ENCODE peak calls at places on chromosomes 6 and 20, in ten cellular contexts. One of them, this sample, is unnamed.

GRCh38 chr20:7155282-7155681 is 387.8 kb downstream of the BMP2 start:
- DNase-seq in HFFc6: no peak
- DNase-seq in SK-N-DZ: no peak
- DNase-seq in stimulated activated CD8-positive, alpha-beta memory T cell treated with anti-CD3 and anti-CD28 coated beads, Interleukin-2, amount 100 ng/mL, for 1 hour: no peak
- DNase-seq in CD8-positive, alpha-beta T cell: no peak
- DNase-seq in thoracic aorta: no peak
- DNase-seq in stimulated activated CD4-positive, alpha-beta T cell treated with anti-CD3 and anti-CD28 coated beads, Interleukin-15, amount 100 ng/mL, for 1 hour: no peak
- DNase-seq in AG08395: no peak
- DNase-seq in left lobe of liver: no peak
- DNase-seq in nucleus accumbens: no peak
- DNase-seq in this sample: no peak

GRCh38 chr6:44940367-44940766 is 387.8 kb upstream of the RUNX2 start:
- DNase-seq in HFFc6: no peak
- DNase-seq in SK-N-DZ: no peak
- DNase-seq in stimulated activated CD8-positive, alpha-beta memory T cell treated with anti-CD3 and anti-CD28 coated beads, Interleukin-2, amount 100 ng/mL, for 1 hour: no peak
- DNase-seq in CD8-positive, alpha-beta T cell: no peak
- DNase-seq in thoracic aorta: no peak
- DNase-seq in stimulated activated CD4-positive, alpha-beta T cell treated with anti-CD3 and anti-CD28 coated beads, Interleukin-15, amount 100 ng/mL, for 1 hour: no peak
- DNase-seq in AG08395: no peak
- DNase-seq in left lobe of liver: no peak
- DNase-seq in nucleus accumbens: no peak
- DNase-seq in this sample: no peak

GRCh38 chr6:132814716-132815570 is 574 bp downstream of the RPS12 start:
- DNase-seq in HFFc6: no peak
- DNase-seq in SK-N-DZ: no peak
- DNase-seq in stimulated activated CD8-positive, alpha-beta memory T cell treated with anti-CD3 and anti-CD28 coated beads, Interleukin-2, amount 100 ng/mL, for 1 hour: no peak
- DNase-seq in CD8-positive, alpha-beta T cell: peak; percentile 54
- DNase-seq in thoracic aorta: no peak
- DNase-seq in stimulated activated CD4-positive, alpha-beta T cell treated with anti-CD3 and anti-CD28 coated beads, Interleukin-15, amount 100 ng/mL, for 1 hour: no peak
- DNase-seq in AG08395: no peak
- DNase-seq in left lobe of liver: no peak
- DNase-seq in nucleus accumbens: no peak
- DNase-seq in this sample: no peak

GRCh38 chr20:34300809-34301586 is 2.2 kb downstream of the AHCY start:
- DNase-seq in HFFc6: no peak
- DNase-seq in SK-N-DZ: no peak
- DNase-seq in stimulated activated CD8-positive, alpha-beta memory T cell treated with anti-CD3 and anti-CD28 coated beads, Interleukin-2, amount 100 ng/mL, for 1 hour: no peak
- DNase-seq in CD8-positive, alpha-beta T cell: no peak
- DNase-seq in thoracic aorta: no peak
- DNase-seq in stimulated activated CD4-positive, alpha-beta T cell treated with anti-CD3 and anti-CD28 coated beads, Interleukin-15, amount 100 ng/mL, for 1 hour: no peak
- DNase-seq in AG08395: no peak
- DNase-seq in left lobe of liver: peak; percentile 65
- DNase-seq in nucleus accumbens: no peak
- DNase-seq in this sample: no peak

GRCh38 chr20:39691151-39691862 is 729.2 kb downstream of the DHX35 start:
- DNase-seq in HFFc6: no peak
- DNase-seq in SK-N-DZ: no peak
- DNase-seq in stimulated activated CD8-positive, alpha-beta memory T cell treated with anti-CD3 and anti-CD28 coated beads, Interleukin-2, amount 100 ng/mL, for 1 hour: no peak
- DNase-seq in CD8-positive, alpha-beta T cell: no peak
- DNase-seq in thoracic aorta: no peak
- DNase-seq in stimulated activated CD4-positive, alpha-beta T cell treated with anti-CD3 and anti-CD28 coated beads, Interleukin-15, amount 100 ng/mL, for 1 hour: no peak
- DNase-seq in AG08395: no peak
- DNase-seq in left lobe of liver: no peak
- DNase-seq in nucleus accumbens: no peak
- DNase-seq in this sample: no peak

GRCh38 chr6:15246217-15247211 is 645 bp downstream of the JARID2 start:
- DNase-seq in HFFc6: no peak
- DNase-seq in SK-N-DZ: no peak
- DNase-seq in stimulated activated CD8-positive, alpha-beta memory T cell treated with anti-CD3 and anti-CD28 coated beads, Interleukin-2, amount 100 ng/mL, for 1 hour: no peak
- DNase-seq in CD8-positive, alpha-beta T cell: no peak
- DNase-seq in thoracic aorta: no peak
- DNase-seq in stimulated activated CD4-positive, alpha-beta T cell treated with anti-CD3 and anti-CD28 coated beads, Interleukin-15, amount 100 ng/mL, for 1 hour: no peak
- DNase-seq in AG08395: no peak
- DNase-seq in left lobe of liver: no peak
- DNase-seq in nucleus accumbens: no peak
- DNase-seq in this sample: no peak

GRCh38 chr6:169862464-169863148 is 111.2 kb downstream of the ERMARD start:
- DNase-seq in HFFc6: no peak
- DNase-seq in SK-N-DZ: no peak
- DNase-seq in stimulated activated CD8-positive, alpha-beta memory T cell treated with anti-CD3 and anti-CD28 coated beads, Interleukin-2, amount 100 ng/mL, for 1 hour: no peak
- DNase-seq in CD8-positive, alpha-beta T cell: peak; percentile 36
- DNase-seq in thoracic aorta: no peak
- DNase-seq in stimulated activated CD4-positive, alpha-beta T cell treated with anti-CD3 and anti-CD28 coated beads, Interleukin-15, amount 100 ng/mL, for 1 hour: no peak
- DNase-seq in AG08395: no peak
- DNase-seq in left lobe of liver: peak; percentile 41
- DNase-seq in nucleus accumbens: no peak
- DNase-seq in this sample: peak; percentile 19

GRCh38 chr20:7710440-7710839 is 229.8 kb downstream of the HAO1 start:
- DNase-seq in HFFc6: no peak
- DNase-seq in SK-N-DZ: no peak
- DNase-seq in stimulated activated CD8-positive, alpha-beta memory T cell treated with anti-CD3 and anti-CD28 coated beads, Interleukin-2, amount 100 ng/mL, for 1 hour: no peak
- DNase-seq in CD8-positive, alpha-beta T cell: no peak
- DNase-seq in thoracic aorta: no peak
- DNase-seq in stimulated activated CD4-positive, alpha-beta T cell treated with anti-CD3 and anti-CD28 coated beads, Interleukin-15, amount 100 ng/mL, for 1 hour: no peak
- DNase-seq in AG08395: no peak
- DNase-seq in left lobe of liver: no peak
- DNase-seq in nucleus accumbens: no peak
- DNase-seq in this sample: no peak

GRCh38 chr6:100468013-100468622 is 3.4 kb upstream of the SIM1 start:
- DNase-seq in HFFc6: no peak
- DNase-seq in SK-N-DZ: no peak
- DNase-seq in stimulated activated CD8-positive, alpha-beta memory T cell treated with anti-CD3 and anti-CD28 coated beads, Interleukin-2, amount 100 ng/mL, for 1 hour: no peak
- DNase-seq in CD8-positive, alpha-beta T cell: no peak
- DNase-seq in thoracic aorta: no peak
- DNase-seq in stimulated activated CD4-positive, alpha-beta T cell treated with anti-CD3 and anti-CD28 coated beads, Interleukin-15, amount 100 ng/mL, for 1 hour: no peak
- DNase-seq in AG08395: no peak
- DNase-seq in left lobe of liver: no peak
- DNase-seq in nucleus accumbens: no peak
- DNase-seq in this sample: no peak

This sample was measured in globus pallidus.